ENCODE peak calls at places on chromosomes 11 and 22, in eight cellular contexts. G, X, Z, Y, J, V, K and E are unnamed samples.

GRCh38 chr22:43823353-43823908 is 11.3 kb upstream of the EFCAB6 start:
- DNase-seq in G (no peak), X (no peak), Z (peak; percentile 81), Y (no peak), J (no peak), V (no peak), K (no peak), E (no peak)

GRCh38 chr11:57143459-57143858 is 38.3 kb upstream of the LRRC55 start:
- DNase-seq in G (no peak), X (no peak), Z (no peak), Y (no peak), J (no peak), V (no peak), K (no peak), E (no peak)

GRCh38 chr22:49909476-49910205 is 8.6 kb downstream of the ALG12 start:
- DNase-seq in G (no peak), X (no peak), Z (no peak), Y (no peak), J (no peak), V (no peak), K (no peak), E (peak; percentile 13)

GRCh38 chr11:83725161-83725560 is 439.0 kb upstream of the CCDC90B start:
- DNase-seq in G (peak; percentile 19), X (no peak), Z (no peak), Y (no peak), J (no peak), V (no peak), K (no peak), E (no peak)

GRCh38 chr11:131408011-131408640 is 37.7 kb downstream of the NTM start:
- DNase-seq in G (peak; percentile 27), X (peak; percentile 24), Z (peak; percentile 17), Y (no peak), J (no peak), V (peak; percentile 25), K (no peak), E (no peak)

GRCh38 chr22:22955866-22956535 is 68.4 kb downstream of the IGLL5 start:
- DNase-seq in G (peak; percentile 66), X (peak; percentile 72), Z (peak; percentile 65), Y (peak; percentile 74), J (no peak), V (no peak), K (peak; percentile 43), E (peak; percentile 77)

GRCh38 chr11:17012712-17013547 is 1.3 kb downstream of the PLEKHA7 start:
- DNase-seq in G (peak; percentile 64), X (peak; percentile 50), Z (peak; percentile 65), Y (peak; percentile 58), J (no peak), V (peak; percentile 55), K (peak; percentile 34), E (peak; percentile 69)

GRCh38 chr11:79160786-79161403 is 279.9 kb downstream of the TENM4 start:
- DNase-seq in G (peak; percentile 58), X (no peak), Z (no peak), Y (no peak), J (no peak), V (no peak), K (no peak), E (no peak)

GRCh38 chr11:70328556-70328955 is 58.1 kb downstream of the PPFIA1 start:
- DNase-seq in G (no peak), X (no peak), Z (no peak), Y (no peak), J (no peak), V (no peak), K (no peak), E (no peak)

GRCh38 chr11:13276454-13276851 is 1.1 kb upstream of the BMAL1 start:
- DNase-seq in G (no peak), X (no peak), Z (no peak), Y (no peak), J (no peak), V (no peak), K (no peak), E (peak; percentile 48)

DNA sequence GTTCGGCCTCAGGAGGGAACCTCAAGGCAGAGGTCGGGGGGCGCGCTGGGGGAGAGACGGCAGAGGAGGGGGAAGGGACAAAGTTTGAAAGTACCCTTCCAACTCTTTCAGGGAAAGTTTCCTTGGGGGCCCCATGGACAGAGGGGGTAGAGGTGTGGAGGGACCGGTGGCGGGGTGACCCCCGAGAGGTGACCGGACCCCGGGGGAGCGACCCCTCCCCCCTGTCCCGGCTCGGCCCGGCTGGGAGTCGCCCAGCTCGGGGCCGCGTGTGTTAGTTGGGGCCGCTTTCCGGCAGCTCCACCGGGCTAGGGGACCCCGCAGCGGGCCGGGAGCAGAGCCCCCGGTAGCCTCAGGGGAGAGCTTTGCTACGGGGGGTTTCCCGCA is 3.2 kb upstream of the GCAT start:
- DNase-seq in G (no peak), X (no peak), Z (no peak), Y (no peak), J (no peak), V (no peak), K (peak; percentile 36), E (no peak)
- H3K4me1 ChIP-seq in G (peaks cover 16% of the 10 kb centered on the region), X (peaks cover 8% of the 10 kb centered on the region), Z (peaks cover 54% of the 10 kb centered on the region), Y (peaks cover 9% of the 10 kb centered on the region), J (peaks cover 7% of the 10 kb centered on the region), V (peaks cover 64% of the 10 kb centered on the region), K (peaks cover 10% of the 10 kb centered on the region), E (peaks cover 29% of the 10 kb centered on the region)

GRCh38 chr22:35634981-35635540 is 13.2 kb upstream of the APOL6 start:
- DNase-seq in G (no peak), X (no peak), Z (no peak), Y (no peak), J (no peak), V (no peak), K (no peak), E (no peak)

GRCh38 chr22:35632902-35633301 is 15.3 kb upstream of the APOL6 start:
- DNase-seq in G (no peak), X (no peak), Z (no peak), Y (peak; percentile 14), J (no peak), V (no peak), K (no peak), E (no peak)

GRCh38 chr22:35631597-35631996 is 14.5 kb upstream of the MB start:
- DNase-seq in G (peak; percentile 60), X (no peak), Z (peak; percentile 66), Y (peak; percentile 37), J (no peak), V (no peak), K (no peak), E (no peak)

GRCh38 chr22:35633520-35633919 is 14.7 kb upstream of the APOL6 start:
- DNase-seq in G (no peak), X (no peak), Z (no peak), Y (no peak), J (no peak), V (no peak), K (no peak), E (no peak)

GRCh38 chr22:35634015-35634414 is 14.2 kb upstream of the APOL6 start:
- DNase-seq in G (no peak), X (no peak), Z (no peak), Y (no peak), J (no peak), V (no peak), K (no peak), E (no peak)
- TF ChIP-seq CTCF in G (no peak), X (no peak), Z (no peak), Y (no peak), J (no peak), V (no peak), K (no peak), E (no peak)

GRCh38 chr11:126465573-126466287 is 110.2 kb downstream of the ST3GAL4 start:
- DNase-seq in G (no peak), X (no peak), Z (no peak), Y (no peak), J (peak; percentile 53), V (no peak), K (no peak), E (peak; percentile 24)
- H3K4me3 ChIP-seq in G (no peak overlapping the region), X (no peak overlapping the region), Z (no peak overlapping the region), Y (no peak overlapping the region), J (no peak overlapping the region), V (peak overlapping the region; percentile 21), K (no peak overlapping the region), E (no peak overlapping the region)

GRCh38 chr11:60862171-60862570 is 5.2 kb upstream of the ZP1 start:
- DNase-seq in G (no peak), X (no peak), Z (no peak), Y (no peak), J (no peak), V (no peak), K (no peak), E (no peak)
- H3K4me1 ChIP-seq in G (peaks cover 6% of the 10 kb centered on the region), X (no peaks in the 10 kb centered on the region), Z (no peaks in the 10 kb centered on the region), Y (no peaks in the 10 kb centered on the region), J (peaks cover 3% of the 10 kb centered on the region), V (no peaks in the 10 kb centered on the region), K (no peaks in the 10 kb centered on the region), E (no peaks in the 10 kb centered on the region)

DNA sequence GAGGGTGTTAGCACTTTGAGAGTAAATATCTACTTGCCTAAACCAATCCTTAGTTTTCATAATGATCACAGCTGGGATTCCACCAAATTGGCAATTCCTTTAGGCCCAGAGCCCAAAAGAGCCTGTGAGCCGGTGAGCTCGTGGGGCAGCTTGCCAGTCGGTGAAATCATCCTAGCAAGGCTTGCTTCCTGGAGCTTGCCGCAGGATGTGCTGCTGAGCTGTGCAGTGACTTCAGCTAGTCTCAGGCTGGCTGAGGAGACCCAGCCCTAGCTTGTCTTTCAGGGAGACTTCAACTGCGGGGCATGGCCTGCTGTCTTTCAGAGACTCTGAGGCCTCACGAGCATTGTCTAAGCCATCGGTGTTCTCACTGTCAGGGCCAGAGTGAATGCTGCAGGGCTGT is 73.6 kb upstream of the SUSD2 start:
- DNase-seq in G (no peak), X (peak; percentile 87), Z (peak; percentile 39), Y (peak; percentile 93), J (no peak), V (peak; percentile 89), K (peak; percentile 89), E (peak; percentile 53)
- TF ChIP-seq CTCF in G (peak; percentile 56), X (peak; percentile 32), Z (no peak), Y (peak; percentile 52), J (no peak), V (peak; percentile 54), K (peak; percentile 31), E (no peak)

GRCh38 chr11:112884012-112884767 is 77.0 kb upstream of the NCAM1 start:
- DNase-seq in G (no peak), X (no peak), Z (no peak), Y (no peak), J (no peak), V (no peak), K (no peak), E (no peak)
- H3K4me3 ChIP-seq in G (no peak overlapping the region), X (no peak overlapping the region), Z (no peak overlapping the region), Y (no peak overlapping the region), J (no peak overlapping the region), V (no peak overlapping the region), K (no peak overlapping the region), E (no peak overlapping the region)